ENCODE peak calls at places on chromosomes 13 and 19, in six cellular contexts. Q is K562, I is H1, K is HepG2, W is GM12891, U is GM12878. X is an unnamed sample.
A peak's percentile ranks its signal among the peaks of the same experiment; 100 is the strongest.

GRCh38 chr13:36428083-36428482 is 4.2 kb upstream of the CCNA1 start:
- DNase-seq in Q (no peak), I (no peak), K (no peak), W (no peak), U (no peak), X (no peak)

GRCh38 chr19:19232231-19232630 is 20.5 kb downstream of the NCAN start:
- DNase-seq in Q (no peak), I (no peak), K (no peak), W (no peak), U (no peak), X (no peak)

GRCh38 chr19:40674291-40674690 is 16.2 kb downstream of the NUMBL start:
- DNase-seq in Q (no peak), I (no peak), K (no peak), W (no peak), U (no peak), X (no peak)

GRCh38 chr13:46797468-46798237 is 692 bp upstream of the ESD start:
- DNase-seq in Q (no peak), I (no peak), K (peak; percentile 36), W (no peak), U (no peak), X (no peak)

GRCh38 chr13:35649162-35649561 is 172.7 kb upstream of the MAB21L1 start:
- DNase-seq in Q (no peak), I (no peak), K (no peak), W (no peak), U (no peak), X (no peak)

GRCh38 chr19:610801-611505 is 21.3 kb downstream of the HCN2 start:
- DNase-seq in Q (peak; percentile 80), I (no peak), K (no peak), W (peak; percentile 78), U (no peak), X (peak; percentile 74)

GRCh38 chr13:42009057-42009456 is 39.4 kb upstream of the DGKH start:
- DNase-seq in Q (no peak), I (no peak), K (no peak), W (no peak), U (no peak), X (no peak)

GRCh38 chr13:42110410-42111155 is 62.1 kb downstream of the DGKH start:
- DNase-seq in Q (peak; percentile 24), I (no peak), K (peak; percentile 54), W (peak; percentile 13), U (peak; percentile 68), X (peak; percentile 12)

GRCh38 chr19:28154077-28154476 is 1058.9 kb downstream of the UQCRFS1 start:
- DNase-seq in Q (no peak), I (no peak), K (no peak), W (no peak), U (no peak), X (no peak)

GRCh38 chr19:32662186-32662585 is 12.8 kb downstream of the ANKRD27 start:
- DNase-seq in Q (no peak), I (no peak), K (no peak), W (no peak), U (no peak), X (no peak)

GRCh38 chr19:19276386-19276785 is 3.3 kb upstream of the TM6SF2 start:
- DNase-seq in Q (no peak), I (no peak), K (no peak), W (no peak), U (no peak), X (peak; percentile 7)

GRCh38 chr13:20439261-20439660 is 86.4 kb downstream of the CRYL1 start:
- DNase-seq in Q (no peak), I (no peak), K (no peak), W (no peak), U (no peak), X (no peak)

GRCh38 chr13:112465251-112466131 is 89.3 kb downstream of the SPACA7 start:
- DNase-seq in Q (no peak), I (peak; percentile 43), K (no peak), W (no peak), U (no peak), X (no peak)

GRCh38 chr19:49403404-49404187 is 15.5 kb downstream of the KASH5 start:
- DNase-seq in Q (no peak), I (peak; percentile 77), K (no peak), W (no peak), U (no peak), X (no peak)

GRCh38 chr19:15317392-15318011 is 14.8 kb downstream of the BRD4 start:
- DNase-seq in Q (no peak), I (no peak), K (peak; percentile 66), W (no peak), U (no peak), X (no peak)

GRCh38 chr13:29523199-29523931 is 72.1 kb downstream of the SLC7A1 start:
- DNase-seq in Q (no peak), I (no peak), K (no peak), W (no peak), U (no peak), X (no peak)

GRCh38 chr13:46909037-46909436 is 12.2 kb upstream of the HTR2A start:
- DNase-seq in Q (no peak), I (no peak), K (no peak), W (no peak), U (no peak), X (no peak)

GRCh38 chr13:41199526-41199925 is 5.2 kb upstream of the KBTBD7 start:
- DNase-seq in Q (no peak), I (no peak), K (no peak), W (peak; percentile 8), U (peak; percentile 33), X (no peak)

GRCh38 chr19:3374369-3375112 is 8.2 kb downstream of the NFIC start:
- DNase-seq in Q (peak; percentile 64), I (no peak), K (no peak), W (no peak), U (no peak), X (no peak)
- TF ChIP-seq TAF1 in Q (no peak), I (no peak), K (no peak), W (no peak), U (no peak), X (no peak)

GRCh38 chr19:7944177-7944761 is 803 bp upstream of the TIMM44 start:
- DNase-seq in Q (peak; percentile 71), I (peak; percentile 90), K (peak; percentile 86), W (peak; percentile 59), U (peak; percentile 58), X (peak; percentile 58)

GRCh38 chr19:7941895-7942596 is 1.4 kb downstream of the TIMM44 start:
- DNase-seq in Q (no peak), I (no peak), K (no peak), W (no peak), U (no peak), X (no peak)

GRCh38 chr19:7942981-7943443 is 454 bp downstream of the TIMM44 start:
- DNase-seq in Q (no peak), I (no peak), K (peak; percentile 25), W (no peak), U (no peak), X (no peak)

GRCh38 chr19:7940841-7941240 is 2.6 kb downstream of the TIMM44 start:
- DNase-seq in Q (no peak), I (no peak), K (no peak), W (no peak), U (no peak), X (no peak)

DNA sequence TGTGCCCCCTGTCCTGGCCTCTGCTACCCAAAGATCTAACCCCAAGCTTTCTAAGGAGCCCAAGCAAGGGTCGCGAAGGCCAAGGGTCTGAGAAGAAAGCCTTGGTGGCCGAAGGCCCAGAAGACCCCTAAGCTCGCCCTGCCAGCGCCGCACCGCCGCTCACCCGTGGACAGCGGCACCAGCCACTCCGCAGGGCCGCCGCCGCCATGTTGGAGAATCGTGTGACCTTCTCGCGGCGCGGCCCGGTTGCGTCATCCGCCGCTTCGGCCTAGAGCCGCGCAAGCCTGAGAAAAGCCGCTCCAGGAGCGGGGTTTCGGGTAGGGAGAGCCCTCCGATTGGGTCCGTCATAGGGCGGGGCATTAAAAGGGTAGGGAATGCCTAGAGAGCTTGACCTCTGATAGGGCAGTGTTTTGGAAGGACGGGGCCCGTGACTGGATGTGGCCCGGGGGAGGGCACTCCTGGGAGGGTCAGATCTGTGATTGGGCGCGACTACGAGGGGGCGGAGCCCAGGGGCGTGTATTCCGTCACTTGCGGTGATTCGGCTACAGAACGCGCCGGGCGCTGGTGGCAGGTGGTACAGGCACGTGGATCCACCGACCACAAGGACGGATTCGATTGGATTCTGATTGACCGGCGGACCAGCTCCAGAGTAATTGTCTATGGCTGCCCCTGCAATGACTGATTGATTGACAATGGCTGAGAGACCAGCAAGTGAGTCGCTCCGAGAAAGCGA is at the start of gene TIMM44:
- DNase-seq in Q (peak; percentile 97), I (peak; percentile 98), K (peak; percentile 99), W (peak; percentile 95), U (peak; percentile 97), X (peak; percentile 96)
- TF ChIP-seq POLR2A in Q (peak; percentile 95), I (peak; percentile 99), K (peak; percentile 98), W (peak; percentile 91), U (peak; percentile 94), X (peak; percentile 97)

GRCh38 chr13:101019126-101019525 is 344.5 kb upstream of the TMTC4 start:
- DNase-seq in Q (no peak), I (no peak), K (no peak), W (no peak), U (no peak), X (no peak)
- TF ChIP-seq TAF1 in Q (no peak), I (no peak), K (no peak), W (no peak), U (no peak), X (no peak)

GRCh38 chr19:8340341-8341096 is 2.5 kb downstream of the KANK3 start:
- DNase-seq in Q (peak; percentile 50), I (peak; percentile 51), K (no peak), W (no peak), U (no peak), X (no peak)
- TF ChIP-seq POLR2A in Q (no peak), I (no peak), K (no peak), W (no peak), U (no peak), X (no peak)

GRCh38 chr19:36685835-36686234 is 1.6 kb upstream of the ZNF567 start:
- DNase-seq in Q (no peak), I (no peak), K (no peak), W (no peak), U (no peak), X (no peak)
- TF ChIP-seq TAF1 in Q (no peak), I (no peak), K (no peak), W (no peak), U (no peak), X (no peak)

GRCh38 chr19:2739602-2740313 is at the start of gene SLC39A3:
- DNase-seq in Q (peak; percentile 100), I (peak; percentile 100), K (peak; percentile 93), W (peak; percentile 100), U (peak; percentile 87), X (peak; percentile 100)
- TF ChIP-seq POLR2A in Q (no peak), I (no peak), K (peak; percentile 51), W (no peak), U (peak; percentile 81), X (peak; percentile 39)

DNA sequence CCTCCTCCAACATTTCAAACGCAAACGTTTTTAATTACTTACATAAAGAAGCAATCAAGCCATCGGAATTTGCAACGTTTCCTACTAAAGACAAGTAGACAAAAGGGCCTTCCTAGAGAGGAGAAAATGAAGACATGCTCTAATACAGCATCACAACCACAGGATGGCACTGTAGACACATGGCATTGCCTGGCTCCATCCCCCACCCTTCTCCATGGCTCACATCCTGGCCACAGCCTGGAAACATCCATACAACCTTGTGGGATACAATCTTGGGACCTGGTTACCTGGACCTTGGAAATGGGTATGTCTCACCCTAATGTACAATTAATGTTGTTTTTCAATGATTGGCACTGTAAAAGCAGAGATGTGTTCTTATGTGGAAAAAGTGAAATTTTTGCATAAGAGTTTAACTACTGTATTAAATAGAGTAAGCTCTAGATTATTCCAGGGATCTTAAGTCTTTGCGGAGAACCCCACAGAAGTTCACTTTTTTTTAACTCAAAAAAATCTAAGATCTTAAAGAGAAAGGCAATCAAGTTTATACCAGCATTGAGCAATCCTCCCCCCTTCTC is 21.5 kb downstream of the EBPL start:
- DNase-seq in Q (peak; percentile 49), I (peak; percentile 57), K (peak; percentile 60), W (no peak), U (no peak), X (no peak)
- TF ChIP-seq TAF1 in Q (no peak), I (no peak), K (no peak), W (no peak), U (no peak), X (no peak)